ENCODE peak calls at places on chromosomes 7 and 10, in eight cellular contexts. X, A, O, T, Y, U, C and M are unnamed samples.

GRCh38 chr7:30437823-30438574 is 40.6 kb downstream of the NOD1 start:
- DNase-seq in X (no peak), A (no peak), O (no peak), T (no peak), Y (no peak), U (no peak), C (no peak), M (no peak)

GRCh38 chr7:29091121-29091601 is 55.2 kb downstream of the CPVL start:
- DNase-seq in X (no peak), A (no peak), O (no peak), T (no peak), Y (peak; percentile 15), U (no peak), C (no peak), M (peak; percentile 44)

GRCh38 chr10:124486635-124487034 is 25.0 kb downstream of the LHPP start:
- DNase-seq in X (no peak), A (no peak), O (no peak), T (no peak), Y (no peak), U (no peak), C (no peak), M (no peak)

GRCh38 chr10:116765549-116766162 is 23.3 kb upstream of the HSPA12A start:
- DNase-seq in X (no peak), A (no peak), O (no peak), T (no peak), Y (no peak), U (no peak), C (peak; percentile 58), M (no peak)

GRCh38 chr7:24756989-24757798 is at the start of gene GSDME:
- DNase-seq in X (peak; percentile 86), A (peak; percentile 59), O (peak; percentile 68), T (peak; percentile 64), Y (peak; percentile 81), U (no peak), C (peak; percentile 38), M (peak; percentile 46)

GRCh38 chr7:102874166-102874829 is 38.5 kb upstream of the LRRC17 start:
- DNase-seq in X (no peak), A (peak; percentile 94), O (peak; percentile 99), T (peak; percentile 61), Y (no peak), U (no peak), C (no peak), M (no peak)

GRCh38 chr7:74344128-74344496 is 54.9 kb downstream of the CLIP2 start:
- DNase-seq in X (no peak), A (peak; percentile 47), O (peak; percentile 70), T (no peak), Y (no peak), U (no peak), C (no peak), M (no peak)

GRCh38 chr10:10804998-10805737 is 212.5 kb upstream of the CELF2 start:
- DNase-seq in X (no peak), A (peak; percentile 77), O (peak; percentile 93), T (no peak), Y (no peak), U (no peak), C (no peak), M (no peak)

GRCh38 chr10:49296382-49296781 is 2.6 kb upstream of the C10orf71 start:
- DNase-seq in X (no peak), A (no peak), O (no peak), T (no peak), Y (no peak), U (no peak), C (no peak), M (no peak)

GRCh38 chr7:130874071-130874915 is 140.3 kb upstream of the KLF14 start:
- DNase-seq in X (no peak), A (peak; percentile 13), O (no peak), T (no peak), Y (no peak), U (no peak), C (no peak), M (no peak)

GRCh38 chr10:96995851-96996250 is 163.8 kb downstream of the LCOR start:
- DNase-seq in X (no peak), A (peak; percentile 20), O (peak; percentile 72), T (no peak), Y (no peak), U (no peak), C (no peak), M (no peak)

GRCh38 chr10:116038259-116038658 is 234.7 kb downstream of the GFRA1 start:
- DNase-seq in X (no peak), A (peak; percentile 24), O (peak; percentile 44), T (no peak), Y (no peak), U (peak; percentile 39), C (peak; percentile 20), M (no peak)

GRCh38 chr7:77752016-77752415 is 46.2 kb downstream of the TMEM60 start:
- DNase-seq in X (no peak), A (no peak), O (no peak), T (no peak), Y (no peak), U (no peak), C (no peak), M (no peak)

GRCh38 chr10:97598407-97599271 is 9.1 kb downstream of the C10orf62 start:
- DNase-seq in X (no peak), A (no peak), O (no peak), T (no peak), Y (no peak), U (no peak), C (no peak), M (no peak)

GRCh38 chr10:132248455-132249231 is 59.1 kb downstream of the STK32C start:
- DNase-seq in X (peak; percentile 90), A (no peak), O (no peak), T (peak; percentile 84), Y (peak; percentile 80), U (no peak), C (peak; percentile 53), M (peak; percentile 53)

GRCh38 chr7:139731802-139732470 is 45.9 kb downstream of the HIPK2 start:
- DNase-seq in X (peak; percentile 41), A (peak; percentile 83), O (peak; percentile 83), T (peak; percentile 83), Y (no peak), U (peak; percentile 94), C (peak; percentile 89), M (peak; percentile 91)

GRCh38 chr7:19815546-19815945 is 42.1 kb upstream of the TMEM196 start:
- DNase-seq in X (no peak), A (no peak), O (peak; percentile 41), T (no peak), Y (no peak), U (no peak), C (no peak), M (no peak)
- H3K4me1 ChIP-seq in X (no peaks in the 10 kb centered on the region), A (no peaks in the 10 kb centered on the region), O (no peaks in the 10 kb centered on the region), T (no peaks in the 10 kb centered on the region), Y (no peaks in the 10 kb centered on the region), U (no peaks in the 10 kb centered on the region), C (no peaks in the 10 kb centered on the region), M (no peaks in the 10 kb centered on the region)

DNA sequence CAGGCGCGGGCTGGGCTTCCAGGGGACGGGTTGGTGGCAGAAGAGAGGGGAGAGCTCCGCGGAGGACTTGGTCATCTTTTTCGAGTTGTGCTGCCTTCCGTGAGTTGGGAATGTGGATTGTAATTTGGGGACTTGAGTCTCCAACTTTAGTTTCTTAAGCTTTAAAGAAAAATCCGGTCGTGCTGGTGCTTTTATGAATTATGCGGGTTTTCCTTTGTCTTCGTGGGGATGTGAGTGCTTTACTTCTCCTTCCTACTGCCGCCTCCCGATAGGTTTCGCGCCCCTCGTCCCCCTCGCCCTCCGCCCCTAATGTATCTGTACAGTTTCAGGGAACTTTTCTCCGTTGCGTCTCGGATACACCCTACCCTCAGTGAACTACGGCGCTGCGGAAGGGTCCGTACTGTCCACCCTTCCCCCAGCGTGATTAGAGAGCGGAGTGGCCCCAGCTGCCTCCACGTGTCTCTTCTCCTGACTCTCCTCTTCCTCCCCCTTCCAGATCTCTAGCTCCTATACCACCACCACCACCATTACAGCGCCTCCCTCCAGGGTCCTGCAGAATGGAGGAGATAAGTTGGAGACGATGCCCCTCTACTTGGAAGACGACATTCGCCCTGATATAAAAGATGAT is 649 bp downstream of the SCD start:
- DNase-seq in X (no peak), A (no peak), O (peak; percentile 21), T (no peak), Y (peak; percentile 33), U (no peak), C (no peak), M (no peak)
- H3K4me3 ChIP-seq in X (peak overlapping the region; percentile 96), A (peak overlapping the region; percentile 92), O (peak overlapping the region; percentile 95), T (peak overlapping the region; percentile 99), Y (peak overlapping the region; percentile 84), U (peak overlapping the region; percentile 74), C (peak overlapping the region; percentile 73), M (peak overlapping the region; percentile 55)

GRCh38 chr7:43244232-43244631 is 131.8 kb downstream of the HECW1 start:
- DNase-seq in X (no peak), A (peak; percentile 22), O (no peak), T (no peak), Y (no peak), U (no peak), C (no peak), M (no peak)
- H3K4me1 ChIP-seq in X (no peaks in the 10 kb centered on the region), A (peaks cover 7% of the 10 kb centered on the region), O (peaks cover 4% of the 10 kb centered on the region), T (peaks cover 8% of the 10 kb centered on the region), Y (no peaks in the 10 kb centered on the region), U (no peaks in the 10 kb centered on the region), C (peaks cover 3% of the 10 kb centered on the region), M (peaks cover 7% of the 10 kb centered on the region)

GRCh38 chr10:69060127-69060798 is 27.6 kb upstream of the SRGN start:
- DNase-seq in X (no peak), A (no peak), O (no peak), T (no peak), Y (no peak), U (no peak), C (no peak), M (no peak)

GRCh38 chr10:69057951-69058297 is 30.0 kb upstream of the SRGN start:
- DNase-seq in X (no peak), A (peak; percentile 50), O (peak; percentile 73), T (no peak), Y (no peak), U (no peak), C (no peak), M (no peak)

GRCh38 chr10:69064762-69065328 is 23.1 kb upstream of the SRGN start:
- DNase-seq in X (peak; percentile 55), A (no peak), O (no peak), T (no peak), Y (no peak), U (no peak), C (no peak), M (no peak)

GRCh38 chr10:69057261-69057950 is 30.5 kb upstream of the SRGN start:
- DNase-seq in X (peak; percentile 54), A (no peak), O (no peak), T (no peak), Y (no peak), U (no peak), C (peak; percentile 39), M (peak; percentile 28)

GRCh38 chr10:69061305-69062161 is 26.4 kb upstream of the SRGN start:
- DNase-seq in X (no peak), A (peak; percentile 100), O (peak; percentile 98), T (peak; percentile 69), Y (no peak), U (peak; percentile 56), C (peak; percentile 61), M (peak; percentile 38)
- H3K4me3 ChIP-seq in X (no peak overlapping the region), A (peak overlapping the region; percentile 35), O (peak overlapping the region; percentile 41), T (peak overlapping the region; percentile 15), Y (no peak overlapping the region), U (no peak overlapping the region), C (peak overlapping the region; percentile 30), M (peak overlapping the region; percentile 10)